ENCODE peak calls at places on chromosome 14, in seven cellular contexts. Y is GM23248, Z is PC-3, R is GM23338, L is mammary epithelial cell, J is GM12878, E is hepatocyte. V is an unnamed sample.
A peak's percentile ranks its signal among the peaks of the same experiment; 100 is the strongest.

GRCh38 chr14:90815567-90815816 is 738 bp downstream of the TTC7B start:
- DNase-seq in J (no peak), Y (peak; percentile 20), E (no peak), R (no peak), L (no peak), Z (no peak), V (no peak)

GRCh38 chr14:83196235-83196634 is 1662.6 kb upstream of the SEL1L start:
- DNase-seq in R (no peak), J (no peak), L (no peak), Y (no peak), Z (no peak), E (no peak), V (no peak)

GRCh38 chr14:39219075-39219499 is 14.6 kb upstream of the MIA2 start:
- DNase-seq in L (no peak), R (no peak), J (no peak), E (no peak), Y (peak; percentile 54), Z (peak; percentile 92), V (no peak)

GRCh38 chr14:68790656-68791077 is 2.2 kb downstream of the ZFP36L1 start:
- DNase-seq in R (no peak), E (no peak), Y (no peak), J (no peak), Z (peak; percentile 49), L (peak; percentile 6), V (no peak)

GRCh38 chr14:35506461-35506860 is 27.5 kb upstream of the INSM2 start:
- DNase-seq in Y (no peak), E (no peak), Z (no peak), J (no peak), L (no peak), R (no peak), V (no peak)

GRCh38 chr14:103372552-103373304 is 12.5 kb upstream of the MARK3 start:
- DNase-seq in J (no peak), Y (peak; percentile 99), R (peak; percentile 24), Z (peak; percentile 97), L (peak; percentile 99), E (peak; percentile 49), V (no peak)

GRCh38 chr14:47826809-47827208 is 151.4 kb upstream of the MDGA2 start:
- DNase-seq in L (no peak), R (no peak), Z (peak; percentile 43), Y (no peak), J (no peak), E (no peak), V (no peak)

GRCh38 chr14:34231626-34232025 is 230.4 kb downstream of the SPTSSA start:
- DNase-seq in Y (no peak), L (no peak), E (no peak), J (no peak), Z (no peak), R (no peak), V (no peak)

GRCh38 chr14:22614240-22614799 is 16.2 kb downstream of the ABHD4 start:
- DNase-seq in E (peak; percentile 90), Z (peak; percentile 97), Y (peak; percentile 95), J (no peak), L (peak; percentile 91), R (no peak), V (peak; percentile 76)

GRCh38 chr14:106518054-106518943 is 991.9 kb downstream of the TMEM121 start:
- DNase-seq in R (peak; percentile 1), L (no peak), Y (no peak), Z (no peak), E (no peak), J (no peak), V (no peak)

GRCh38 chr14:75995372-75996041 is 9.9 kb downstream of the IFT43 start:
- DNase-seq in L (no peak), R (no peak), Z (no peak), Y (peak; percentile 68), J (no peak), E (no peak), V (no peak)
- H3K27ac ChIP-seq in L (no peak overlapping the region), R (no peak overlapping the region), Z (no peak overlapping the region), Y (peak overlapping the region; percentile 62), J (no peak overlapping the region), E (no peak overlapping the region), V (no peak overlapping the region)

DNA sequence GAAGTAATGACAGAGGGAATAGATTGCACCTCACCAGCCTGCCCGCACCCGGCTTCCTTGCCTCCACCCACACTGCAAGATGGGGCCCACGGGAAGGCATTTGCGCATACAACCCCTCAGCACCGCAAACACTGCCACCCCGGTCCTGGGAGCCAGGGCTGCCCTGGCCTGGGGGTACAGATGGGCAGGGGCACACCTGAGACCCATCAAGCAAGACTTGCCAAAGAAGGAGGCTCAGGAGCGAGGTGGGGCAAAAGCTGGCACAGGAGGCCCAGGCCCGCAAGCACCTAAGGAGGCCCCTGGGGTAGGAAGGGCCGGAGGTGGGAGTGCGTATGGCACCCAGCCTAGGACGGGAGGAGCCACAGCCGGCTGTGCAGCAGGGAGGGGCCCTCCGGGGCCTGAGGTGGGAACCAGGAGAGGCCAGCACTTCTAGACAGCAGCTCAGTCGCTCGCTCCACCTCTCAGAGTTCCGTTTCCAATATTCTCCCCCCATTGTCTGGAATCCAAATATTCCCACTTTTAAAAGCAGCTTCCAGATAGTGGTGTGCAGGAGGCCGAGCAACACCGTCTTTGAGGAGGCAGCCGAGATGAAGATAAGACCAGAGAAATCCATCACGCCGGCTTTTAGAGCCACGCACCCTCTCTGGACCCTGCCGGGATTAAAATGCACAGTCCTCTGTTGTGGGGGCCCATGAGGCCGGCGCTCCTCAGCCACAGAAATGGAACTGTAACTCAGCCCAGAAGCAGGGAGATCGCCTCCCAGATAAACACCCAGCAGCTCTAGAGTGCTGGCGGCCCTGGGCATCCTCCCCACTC is 12.2 kb upstream of the C14orf180 start:
- DNase-seq in Y (no peak), E (no peak), Z (no peak), R (no peak), J (no peak), L (no peak), V (no peak)
- TF ChIP-seq EZH2 in Y (no peak), E (no peak), Z (no peak), R (no peak), J (no peak), L (no peak), V (no peak)

DNA sequence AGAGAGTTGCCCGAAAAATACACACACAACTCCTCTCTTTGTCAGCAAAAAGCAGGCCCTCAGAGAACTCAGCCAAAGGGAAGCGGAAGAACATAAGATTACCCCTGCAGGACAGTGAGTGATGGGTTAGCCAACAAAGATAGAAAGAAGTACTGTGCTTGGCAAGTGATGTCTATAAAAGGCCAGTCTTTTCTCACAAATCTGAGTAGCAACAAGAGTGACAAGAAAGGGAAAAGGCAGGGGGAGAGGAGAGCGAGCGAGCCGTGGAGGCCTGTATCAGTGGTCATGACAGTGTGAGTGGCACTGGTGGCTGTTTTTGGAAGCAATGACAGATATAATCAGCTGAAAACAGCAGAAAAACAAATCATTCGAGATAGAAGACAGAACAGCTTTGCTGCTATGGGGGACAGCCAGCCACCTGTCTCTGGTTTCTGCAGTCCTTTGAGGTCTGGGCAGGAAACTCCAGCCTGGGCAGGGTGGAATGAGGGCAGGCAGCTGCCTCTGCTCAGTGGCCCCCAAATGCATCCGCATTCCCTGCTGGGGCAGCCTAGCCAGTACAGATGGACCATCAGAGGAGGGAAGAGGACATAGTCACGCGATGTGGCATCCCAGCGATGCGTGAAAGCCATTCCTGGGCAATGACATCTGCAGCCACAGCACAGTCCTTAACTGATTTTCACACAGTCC is 74.7 kb downstream of the TRIM9 start:
- DNase-seq in Y (no peak), J (no peak), E (no peak), Z (no peak), R (no peak), L (no peak), V (no peak)
- H3K27ac ChIP-seq in Y (no peak overlapping the region), J (no peak overlapping the region), E (no peak overlapping the region), Z (no peak overlapping the region), R (no peak overlapping the region), L (no peak overlapping the region), V (no peak overlapping the region)

DNA sequence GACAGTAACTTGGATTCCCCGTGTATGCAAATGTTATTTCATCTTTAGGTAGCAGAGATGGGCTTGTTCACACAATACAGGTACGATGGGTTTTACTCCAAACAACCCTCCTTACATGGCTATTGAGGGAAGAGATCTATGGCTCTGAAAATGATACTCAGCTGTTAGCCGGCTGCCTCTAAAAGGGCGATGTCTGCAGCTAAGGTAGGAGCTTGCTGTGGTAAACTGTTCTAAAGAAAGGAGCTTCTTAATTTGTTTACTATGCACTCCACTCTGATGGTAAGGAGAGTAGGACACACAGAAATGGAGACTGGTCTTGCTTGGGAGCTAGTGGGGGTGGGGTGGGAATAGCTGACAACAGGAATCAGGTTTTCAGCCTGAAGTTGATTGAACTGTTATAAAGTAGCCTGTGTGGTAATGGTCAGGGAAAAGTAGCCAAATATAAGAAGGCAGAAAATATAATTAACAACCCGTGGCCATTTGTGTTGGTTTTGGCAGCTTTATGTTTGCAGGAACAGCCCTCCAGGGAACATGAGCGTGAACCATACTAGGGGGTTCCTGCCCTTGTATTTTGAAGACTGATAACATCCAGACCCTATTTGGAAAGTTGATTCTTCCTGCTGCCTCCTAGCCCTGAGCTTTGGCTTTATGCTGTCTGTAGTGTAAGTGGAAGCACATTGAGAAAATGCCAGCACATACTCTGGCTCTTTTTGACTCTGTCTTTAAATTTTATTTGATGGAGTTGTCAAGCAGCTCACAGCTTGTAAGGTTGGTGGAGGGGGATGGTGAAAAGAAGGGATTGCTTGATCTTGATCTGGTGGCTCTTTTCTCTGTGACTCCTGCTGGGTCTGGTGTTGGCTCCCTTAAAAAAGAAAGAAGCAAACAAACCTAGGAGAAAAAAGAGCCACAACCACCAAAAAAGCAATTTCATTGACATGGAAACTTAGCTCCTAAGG is 929.8 kb downstream of the DIO2 start:
- DNase-seq in E (no peak), J (no peak), Z (no peak), R (peak; percentile 41), L (no peak), Y (no peak), V (no peak)
- TF ChIP-seq EZH2 in E (no peak), J (no peak), Z (no peak), R (no peak), L (no peak), Y (no peak), V (no peak)

DNA sequence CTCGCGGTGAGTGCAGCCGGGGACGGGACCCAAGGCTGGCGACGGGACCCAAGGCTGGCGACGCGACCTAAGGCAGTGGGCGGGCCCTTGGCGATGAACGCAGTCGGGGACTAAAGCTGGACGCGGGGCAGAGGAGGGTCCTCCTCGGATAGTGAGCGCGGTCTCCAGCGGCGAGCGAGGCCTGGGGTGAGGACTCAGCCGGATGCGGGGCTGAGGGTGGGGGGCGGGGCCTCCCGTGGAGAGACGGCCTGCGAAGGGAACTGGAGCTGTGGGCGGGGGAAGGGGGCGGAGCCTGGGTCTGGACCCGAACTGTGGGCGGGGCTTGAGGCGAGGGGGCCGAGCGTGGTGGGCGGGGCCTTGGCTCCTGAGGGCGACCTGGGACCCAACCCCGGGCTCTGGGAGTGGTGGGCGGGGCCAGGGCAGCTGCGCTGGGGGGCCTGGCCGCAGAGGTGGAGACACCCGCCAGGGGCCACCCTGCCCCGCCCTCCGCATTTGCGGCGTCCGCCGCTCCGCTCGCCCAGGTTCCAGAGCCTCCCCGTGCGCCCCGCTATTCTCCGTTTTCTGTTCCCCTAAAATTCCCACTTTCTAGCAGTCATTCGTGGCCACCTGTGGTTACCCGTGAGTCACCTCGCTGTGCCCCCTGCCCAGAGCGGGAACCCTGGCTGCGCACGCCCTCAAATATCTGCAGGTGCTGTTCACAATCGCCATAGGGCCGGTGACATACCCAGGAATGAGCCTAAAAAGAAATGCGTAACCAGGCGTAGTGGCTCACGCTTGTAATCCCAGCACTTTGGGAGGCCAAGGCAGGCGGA is 508 bp upstream of the BRF1 start:
- DNase-seq in E (peak; percentile 99), Z (peak; percentile 95), J (peak; percentile 78), L (peak; percentile 93), Y (peak; percentile 98), R (peak; percentile 98), V (peak; percentile 37)
- H3K27ac ChIP-seq in E (peak overlapping the region; percentile 96), Z (peak overlapping the region; percentile 71), J (peak overlapping the region; percentile 82), L (no peak overlapping the region), Y (peak overlapping the region; percentile 77), R (peak overlapping the region; percentile 80), V (peak overlapping the region; percentile 80)